ENCODE peak calls at places on chromosomes 11 and 22, in seven cellular contexts. One of them, this sample, is unnamed. For H3K4me1, the result is how much of the 10 kb centered on the place peaks cover.

GRCh38 chr11:102869354-102869753 is 5.4 kb downstream of the MMP12 start:
- DNase-seq in heart right ventricle: no peak
- DNase-seq in kidney: no peak
- DNase-seq in esophagus squamous epithelium: no peak
- DNase-seq in PC-3: peak
- DNase-seq in prostate gland: no peak
- DNase-seq in colonic mucosa: no peak
- DNase-seq in this sample: no peak

GRCh38 chr11:94788396-94788795 is 20.2 kb downstream of the AMOTL1 start:
- DNase-seq in kidney: no peak
- DNase-seq in heart right ventricle: no peak
- DNase-seq in prostate gland: no peak
- DNase-seq in PC-3: peak
- DNase-seq in colonic mucosa: no peak
- DNase-seq in esophagus squamous epithelium: no peak
- DNase-seq in this sample: no peak

GRCh38 chr11:92447586-92447985 is 223.0 kb downstream of the FAT3 start:
- DNase-seq in heart right ventricle: no peak
- DNase-seq in kidney: no peak
- DNase-seq in esophagus squamous epithelium: no peak
- DNase-seq in PC-3: peak
- DNase-seq in prostate gland: no peak
- DNase-seq in colonic mucosa: no peak
- DNase-seq in this sample: no peak

GRCh38 chr11:59259047-59259446 is 46.3 kb upstream of the MPEG1 start:
- DNase-seq in colonic mucosa: no peak
- DNase-seq in prostate gland: no peak
- DNase-seq in heart right ventricle: no peak
- DNase-seq in kidney: no peak
- DNase-seq in esophagus squamous epithelium: no peak
- DNase-seq in PC-3: no peak
- DNase-seq in this sample: no peak

GRCh38 chr11:57343825-57344224 is 5.7 kb downstream of the P2RX3 start:
- DNase-seq in esophagus squamous epithelium: no peak
- DNase-seq in heart right ventricle: no peak
- DNase-seq in PC-3: no peak
- DNase-seq in kidney: no peak
- DNase-seq in prostate gland: no peak
- DNase-seq in colonic mucosa: no peak
- DNase-seq in this sample: no peak

GRCh38 chr11:112302226-112302868 is 41.7 kb upstream of the PLET1 start:
- DNase-seq in kidney: no peak
- DNase-seq in prostate gland: no peak
- DNase-seq in esophagus squamous epithelium: no peak
- DNase-seq in PC-3: peak
- DNase-seq in heart right ventricle: no peak
- DNase-seq in colonic mucosa: no peak
- DNase-seq in this sample: no peak

GRCh38 chr11:11641581-11641980 is 19.8 kb upstream of the GALNT18 start:
- DNase-seq in colonic mucosa: no peak
- DNase-seq in prostate gland: no peak
- DNase-seq in kidney: no peak
- DNase-seq in esophagus squamous epithelium: no peak
- DNase-seq in PC-3: no peak
- DNase-seq in heart right ventricle: no peak
- DNase-seq in this sample: no peak

GRCh38 chr11:108733479-108734116 is 68.7 kb downstream of the DDX10 start:
- DNase-seq in esophagus squamous epithelium: no peak
- DNase-seq in prostate gland: no peak
- DNase-seq in colonic mucosa: no peak
- DNase-seq in kidney: no peak
- DNase-seq in heart right ventricle: no peak
- DNase-seq in PC-3: peak
- DNase-seq in this sample: no peak

GRCh38 chr11:77187776-77188175 is 59.7 kb downstream of the MYO7A start:
- DNase-seq in PC-3: no peak
- DNase-seq in prostate gland: no peak
- DNase-seq in kidney: peak
- DNase-seq in colonic mucosa: no peak
- DNase-seq in esophagus squamous epithelium: no peak
- DNase-seq in heart right ventricle: no peak
- DNase-seq in this sample: no peak

GRCh38 chr11:20048246-20048645 is 112.0 kb downstream of the DBX1 start:
- DNase-seq in esophagus squamous epithelium: no peak
- DNase-seq in PC-3: no peak
- DNase-seq in kidney: no peak
- DNase-seq in prostate gland: no peak
- DNase-seq in heart right ventricle: no peak
- DNase-seq in colonic mucosa: no peak
- DNase-seq in this sample: no peak

GRCh38 chr11:70567680-70568503 is 169.6 kb downstream of the CTTN start:
- DNase-seq in kidney: peak
- DNase-seq in esophagus squamous epithelium: no peak
- DNase-seq in heart right ventricle: peak
- DNase-seq in colonic mucosa: peak
- DNase-seq in prostate gland: peak
- DNase-seq in PC-3: no peak
- DNase-seq in this sample: no peak

GRCh38 chr11:121467965-121468364 is 15.2 kb upstream of the SORL1-AS1 start:
- DNase-seq in kidney: no peak
- DNase-seq in PC-3: no peak
- DNase-seq in colonic mucosa: no peak
- DNase-seq in heart right ventricle: no peak
- DNase-seq in esophagus squamous epithelium: no peak
- DNase-seq in prostate gland: peak
- DNase-seq in this sample: no peak

GRCh38 chr11:119615003-119615878 is 113.8 kb downstream of the NECTIN1 start:
- DNase-seq in kidney: no peak
- DNase-seq in esophagus squamous epithelium: no peak
- DNase-seq in colonic mucosa: no peak
- DNase-seq in PC-3: peak
- DNase-seq in heart right ventricle: no peak
- DNase-seq in prostate gland: peak
- DNase-seq in this sample: no peak

GRCh38 chr22:42793848-42794405 is 63.1 kb downstream of the ARFGAP3 start:
- DNase-seq in heart right ventricle: no peak
- DNase-seq in PC-3: no peak
- DNase-seq in esophagus squamous epithelium: no peak
- DNase-seq in kidney: no peak
- DNase-seq in colonic mucosa: no peak
- DNase-seq in prostate gland: no peak
- DNase-seq in this sample: no peak

GRCh38 chr22:42792909-42793847 is 63.9 kb downstream of the ARFGAP3 start:
- DNase-seq in colonic mucosa: no peak
- DNase-seq in PC-3: no peak
- DNase-seq in heart right ventricle: peak
- DNase-seq in esophagus squamous epithelium: no peak
- DNase-seq in kidney: no peak
- DNase-seq in prostate gland: no peak
- DNase-seq in this sample: peak

GRCh38 chr22:42791721-42792452 is 65.2 kb downstream of the ARFGAP3 start:
- DNase-seq in PC-3: no peak
- DNase-seq in kidney: peak
- DNase-seq in heart right ventricle: peak
- DNase-seq in esophagus squamous epithelium: no peak
- DNase-seq in prostate gland: no peak
- DNase-seq in colonic mucosa: no peak
- DNase-seq in this sample: no peak

GRCh38 chr22:42794551-42795510 is 62.2 kb downstream of the ARFGAP3 start:
- DNase-seq in prostate gland: no peak
- DNase-seq in colonic mucosa: no peak
- DNase-seq in heart right ventricle: no peak
- DNase-seq in esophagus squamous epithelium: no peak
- DNase-seq in kidney: no peak
- DNase-seq in PC-3: no peak
- DNase-seq in this sample: peak

GRCh38 chr22:42792453-42792908 is 64.6 kb downstream of the ARFGAP3 start:
- DNase-seq in PC-3: no peak
- DNase-seq in prostate gland: no peak
- DNase-seq in esophagus squamous epithelium: no peak
- DNase-seq in heart right ventricle: no peak
- DNase-seq in colonic mucosa: no peak
- DNase-seq in kidney: no peak
- DNase-seq in this sample: no peak
- H3K27ac ChIP-seq in PC-3: no peak
- H3K27ac ChIP-seq in prostate gland: peak
- H3K27ac ChIP-seq in esophagus squamous epithelium: peak
- H3K27ac ChIP-seq in heart right ventricle: peak
- H3K27ac ChIP-seq in colonic mucosa: no peak
- H3K27ac ChIP-seq in kidney: no peak
- H3K27ac ChIP-seq in this sample: peak

DNA sequence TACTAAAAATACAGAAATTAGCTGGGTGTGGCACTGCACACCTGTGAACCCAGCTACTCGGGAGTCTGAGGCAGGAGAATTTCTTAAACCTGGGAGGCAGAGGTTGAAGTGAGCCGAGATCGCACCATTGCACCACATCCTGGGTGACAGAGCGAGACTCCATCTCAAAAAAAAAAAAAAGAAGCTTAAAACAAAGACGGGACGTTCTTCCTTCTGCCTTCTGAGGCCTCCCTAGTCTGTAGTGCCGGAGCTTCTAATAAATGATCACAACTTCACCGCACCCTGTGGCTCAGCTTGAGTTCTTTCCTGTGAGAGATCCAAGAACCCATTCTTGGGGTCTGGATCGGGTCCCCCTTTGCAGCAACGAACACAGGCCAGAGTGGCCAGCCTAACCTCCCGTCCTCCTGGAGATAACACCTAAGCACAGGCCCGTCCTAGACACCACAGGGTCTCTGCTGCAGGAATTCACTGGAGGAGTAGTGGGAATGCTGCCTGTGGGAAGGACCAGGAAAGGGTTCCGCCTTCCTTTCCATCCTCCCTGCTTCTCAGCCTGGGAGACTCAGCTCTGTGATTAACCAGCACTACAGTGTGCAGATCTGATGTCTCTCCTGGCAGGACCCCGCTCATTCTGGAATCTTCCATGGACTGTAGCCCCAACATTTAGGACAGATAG is 2.2 kb upstream of the APOBEC3H start:
- DNase-seq in prostate gland: no peak
- DNase-seq in colonic mucosa: no peak
- DNase-seq in esophagus squamous epithelium: no peak
- DNase-seq in heart right ventricle: no peak
- DNase-seq in PC-3: no peak
- DNase-seq in kidney: no peak
- DNase-seq in this sample: no peak
- H3K4me1 ChIP-seq in prostate gland: under half
- H3K4me1 ChIP-seq in colonic mucosa: under half
- H3K4me1 ChIP-seq in esophagus squamous epithelium: under half
- H3K4me1 ChIP-seq in heart right ventricle: half or more
- H3K4me1 ChIP-seq in PC-3: under half
- H3K4me1 ChIP-seq in kidney: under half
- H3K4me1 ChIP-seq in this sample: under half

GRCh38 chr22:21933899-21934298 is 18.7 kb downstream of the PPM1F start:
- DNase-seq in prostate gland: no peak
- DNase-seq in esophagus squamous epithelium: no peak
- DNase-seq in kidney: no peak
- DNase-seq in colonic mucosa: no peak
- DNase-seq in heart right ventricle: no peak
- DNase-seq in PC-3: no peak
- DNase-seq in this sample: no peak

GRCh38 chr22:21938071-21938822 is 14.4 kb downstream of the PPM1F start:
- DNase-seq in kidney: peak
- DNase-seq in esophagus squamous epithelium: peak
- DNase-seq in heart right ventricle: peak
- DNase-seq in PC-3: peak
- DNase-seq in prostate gland: peak
- DNase-seq in colonic mucosa: peak
- DNase-seq in this sample: peak

GRCh38 chr22:21937821-21938070 is 14.9 kb downstream of the PPM1F start:
- DNase-seq in kidney: no peak
- DNase-seq in colonic mucosa: no peak
- DNase-seq in PC-3: no peak
- DNase-seq in prostate gland: no peak
- DNase-seq in heart right ventricle: no peak
- DNase-seq in esophagus squamous epithelium: no peak
- DNase-seq in this sample: no peak

GRCh38 chr22:21937041-21937820 is 15.4 kb downstream of the PPM1F start:
- DNase-seq in PC-3: peak
- DNase-seq in colonic mucosa: peak
- DNase-seq in prostate gland: no peak
- DNase-seq in esophagus squamous epithelium: no peak
- DNase-seq in heart right ventricle: no peak
- DNase-seq in kidney: no peak
- DNase-seq in this sample: peak

GRCh38 chr22:21936151-21936778 is 16.4 kb downstream of the PPM1F start:
- DNase-seq in PC-3: no peak
- DNase-seq in kidney: no peak
- DNase-seq in prostate gland: no peak
- DNase-seq in heart right ventricle: no peak
- DNase-seq in esophagus squamous epithelium: no peak
- DNase-seq in colonic mucosa: no peak
- DNase-seq in this sample: no peak
- H3K27ac ChIP-seq in PC-3: peak
- H3K27ac ChIP-seq in kidney: peak
- H3K27ac ChIP-seq in prostate gland: peak
- H3K27ac ChIP-seq in heart right ventricle: peak
- H3K27ac ChIP-seq in esophagus squamous epithelium: peak
- H3K27ac ChIP-seq in colonic mucosa: peak
- H3K27ac ChIP-seq in this sample: peak

GRCh38 chr11:128624269-128625170 is 37.2 kb upstream of the ETS1 start:
- DNase-seq in colonic mucosa: no peak
- DNase-seq in PC-3: no peak
- DNase-seq in esophagus squamous epithelium: no peak
- DNase-seq in heart right ventricle: no peak
- DNase-seq in kidney: peak
- DNase-seq in prostate gland: peak
- DNase-seq in this sample: peak

GRCh38 chr11:128620306-128621175 is 33.2 kb upstream of the ETS1 start:
- DNase-seq in PC-3: no peak
- DNase-seq in colonic mucosa: no peak
- DNase-seq in kidney: peak
- DNase-seq in heart right ventricle: no peak
- DNase-seq in prostate gland: no peak
- DNase-seq in esophagus squamous epithelium: no peak
- DNase-seq in this sample: no peak

GRCh38 chr11:128619540-128620305 is 32.4 kb upstream of the ETS1 start:
- DNase-seq in colonic mucosa: no peak
- DNase-seq in heart right ventricle: no peak
- DNase-seq in kidney: no peak
- DNase-seq in prostate gland: no peak
- DNase-seq in PC-3: no peak
- DNase-seq in esophagus squamous epithelium: no peak
- DNase-seq in this sample: no peak

GRCh38 chr11:128621491-128622136 is 34.3 kb upstream of the ETS1 start:
- DNase-seq in kidney: peak
- DNase-seq in PC-3: peak
- DNase-seq in prostate gland: no peak
- DNase-seq in heart right ventricle: peak
- DNase-seq in colonic mucosa: no peak
- DNase-seq in esophagus squamous epithelium: no peak
- DNase-seq in this sample: no peak

DNA sequence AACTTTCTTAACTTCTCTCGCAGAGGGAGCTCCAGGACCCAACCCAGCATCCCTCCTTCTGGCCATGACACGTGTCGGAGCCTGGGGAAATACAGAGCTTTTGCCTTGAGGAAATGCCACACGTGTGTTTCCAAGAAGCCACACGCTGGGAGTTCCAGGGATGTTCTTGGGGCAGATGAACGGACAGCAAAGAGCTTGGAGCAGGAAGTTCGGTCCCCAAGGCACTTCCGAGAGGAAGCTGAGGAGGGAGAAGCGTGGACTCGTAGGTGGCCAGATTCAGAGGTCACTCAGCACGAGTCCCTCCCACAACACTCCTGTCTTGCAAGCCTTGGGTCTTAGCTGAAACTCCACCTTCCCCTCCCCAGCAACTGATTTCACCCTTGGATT is 34.8 kb upstream of the ETS1 start:
- DNase-seq in heart right ventricle: peak
- DNase-seq in esophagus squamous epithelium: no peak
- DNase-seq in prostate gland: no peak
- DNase-seq in colonic mucosa: no peak
- DNase-seq in kidney: peak
- DNase-seq in PC-3: no peak
- DNase-seq in this sample: no peak
- H3K4me1 ChIP-seq in heart right ventricle: half or more
- H3K4me1 ChIP-seq in esophagus squamous epithelium: under half
- H3K4me1 ChIP-seq in prostate gland: under half
- H3K4me1 ChIP-seq in colonic mucosa: under half
- H3K4me1 ChIP-seq in kidney: under half
- H3K4me1 ChIP-seq in PC-3: under half
- H3K4me1 ChIP-seq in this sample: under half

This sample was measured in stomach.